ENCODE peak calls at places on chromosomes 5 and 9, in five cellular contexts. V is H1, R is IMR-90, L is thyroid gland, T is testis. M is an unnamed sample.

GRCh38 chr5:73171495-73171894 is 1.5 kb upstream of the TMEM174 start:
- DNase-seq in V (no peak), R (no peak), L (no peak), T (no peak), M (no peak)

GRCh38 chr5:132258102-132259060 is 885 bp downstream of the PDLIM4 start:
- DNase-seq in V (no peak), R (peak; percentile 61), L (no peak), T (no peak), M (no peak)

GRCh38 chr9:115604831-115605483 is 487.0 kb upstream of the TNC start:
- DNase-seq in V (no peak), R (peak; percentile 98), L (no peak), T (no peak), M (peak; percentile 51)

GRCh38 chr5:31364881-31365636 is 166.8 kb downstream of the DROSHA start:
- DNase-seq in V (no peak), R (peak; percentile 90), L (no peak), T (no peak), M (no peak)

GRCh38 chr5:14399054-14399657 is 182.4 kb upstream of the OTULINL start:
- DNase-seq in V (no peak), R (peak; percentile 74), L (no peak), T (peak; percentile 54), M (no peak)

GRCh38 chr5:59835782-59836181 is 57.7 kb downstream of the PDE4D start:
- DNase-seq in V (no peak), R (peak; percentile 44), L (no peak), T (no peak), M (no peak)

GRCh38 chr5:139642891-139643871 is 5.0 kb upstream of the CXXC5 start:
- DNase-seq in V (no peak), R (no peak), L (peak; percentile 78), T (no peak), M (no peak)

GRCh38 chr5:60842859-60843692 is 993 bp downstream of the ELOVL7 start:
- DNase-seq in V (no peak), R (no peak), L (peak; percentile 39), T (no peak), M (peak; percentile 36)

GRCh38 chr9:92564982-92565381 is 29.2 kb upstream of the ECM2 start:
- DNase-seq in V (no peak), R (peak; percentile 47), L (no peak), T (no peak), M (no peak)

GRCh38 chr5:168057905-168058304 is 233.5 kb upstream of the WWC1 start:
- DNase-seq in V (no peak), R (no peak), L (no peak), T (no peak), M (no peak)

GRCh38 chr5:59038169-59039002 is 455.5 kb downstream of the RAB3C start:
- DNase-seq in V (no peak), R (peak; percentile 19), L (no peak), T (peak; percentile 21), M (no peak)

GRCh38 chr9:119841005-119841404 is 471.8 kb upstream of the BRINP1 start:
- DNase-seq in V (no peak), R (no peak), L (no peak), T (no peak), M (no peak)

GRCh38 chr9:95003694-95004451 is 277.4 kb downstream of the AOPEP start:
- DNase-seq in V (no peak), R (peak; percentile 53), L (peak; percentile 84), T (peak; percentile 61), M (peak; percentile 92)

GRCh38 chr5:32182463-32183081 is 8.5 kb upstream of the GOLPH3 start:
- DNase-seq in V (no peak), R (no peak), L (no peak), T (no peak), M (no peak)

GRCh38 chr5:111392181-111392580 is 120.2 kb downstream of the STARD4 start:
- DNase-seq in V (no peak), R (no peak), L (no peak), T (no peak), M (no peak)

GRCh38 chr5:123752576-123752975 is 240.6 kb downstream of the CSNK1G3 start:
- DNase-seq in V (no peak), R (peak; percentile 89), L (peak; percentile 1), T (no peak), M (peak; percentile 3)

GRCh38 chr5:10030219-10030831 is 219.4 kb downstream of the ATPSCKMT start:
- DNase-seq in V (no peak), R (peak; percentile 60), L (no peak), T (no peak), M (no peak)

GRCh38 chr9:133119461-133120342 is 1.3 kb downstream of the RALGDS start:
- DNase-seq in V (no peak), R (peak; percentile 4), L (no peak), T (no peak), M (no peak)

GRCh38 chr5:121325930-121326329 is 525.8 kb upstream of the FTMT start:
- DNase-seq in V (no peak), R (no peak), L (no peak), T (no peak), M (no peak)

GRCh38 chr9:589723-590122 is 251.8 kb upstream of the DMRT1 start:
- DNase-seq in V (no peak), R (peak; percentile 31), L (no peak), T (no peak), M (no peak)

GRCh38 chr9:133957328-133957727 is 34.8 kb downstream of the VAV2 start:
- DNase-seq in V (no peak), R (no peak), L (no peak), T (no peak), M (no peak)

GRCh38 chr5:126002222-126002897 is 420.8 kb upstream of the GRAMD2B start:
- DNase-seq in V (no peak), R (peak; percentile 85), L (peak; percentile 90), T (peak; percentile 69), M (peak; percentile 5)

GRCh38 chr5:74256947-74257573 is 383.5 kb downstream of the ENC1 start:
- DNase-seq in V (no peak), R (no peak), L (no peak), T (no peak), M (no peak)

GRCh38 chr9:131678499-131679111 is 61.3 kb downstream of the RAPGEF1 start:
- DNase-seq in V (no peak), R (peak; percentile 98), L (peak; percentile 72), T (peak; percentile 53), M (peak; percentile 44)

GRCh38 chr5:108028411-108028810 is 353.5 kb downstream of the FBXL17 start:
- DNase-seq in V (no peak), R (peak; percentile 10), L (no peak), T (no peak), M (no peak)

GRCh38 chr9:137789295-137789895 is 88.2 kb upstream of the CACNA1B start:
- DNase-seq in V (no peak), R (no peak), L (no peak), T (no peak), M (no peak)

GRCh38 chr5:40481226-40481625 is 198.5 kb upstream of the PTGER4 start:
- DNase-seq in V (no peak), R (peak; percentile 27), L (no peak), T (no peak), M (no peak)

GRCh38 chr9:101356619-101357018 is 28.2 kb downstream of the BAAT start:
- DNase-seq in V (no peak), R (no peak), L (no peak), T (no peak), M (no peak)

GRCh38 chr5:129031886-129032683 is 62.5 kb upstream of the ISOC1 start:
- DNase-seq in V (no peak), R (no peak), L (no peak), T (no peak), M (no peak)

GRCh38 chr9:115921301-115921700 is 232.3 kb upstream of the PAPPA start:
- DNase-seq in V (no peak), R (peak; percentile 66), L (no peak), T (no peak), M (no peak)

GRCh38 chr9:126520453-126520852 is 93.3 kb upstream of the LMX1B start:
- DNase-seq in V (no peak), R (no peak), L (no peak), T (no peak), M (no peak)

GRCh38 chr9:1005043-1005667 is 28.7 kb downstream of the DMRT3 start:
- DNase-seq in V (no peak), R (peak; percentile 47), L (peak; percentile 52), T (peak; percentile 51), M (peak; percentile 27)

GRCh38 chr9:130668694-130669093 is 4.3 kb downstream of the PRDM12 start:
- DNase-seq in V (no peak), R (no peak), L (no peak), T (no peak), M (no peak)

GRCh38 chr5:83608122-83608521 is 112.5 kb downstream of the HAPLN1 start:
- DNase-seq in V (peak; percentile 31), R (peak; percentile 40), L (peak; percentile 31), T (peak; percentile 41), M (peak; percentile 6)

GRCh38 chr5:90874066-90874465 is 315.5 kb downstream of the ADGRV1 start:
- DNase-seq in V (no peak), R (no peak), L (no peak), T (no peak), M (no peak)

GRCh38 chr9:75658301-75658919 is 232.1 kb upstream of the PCSK5 start:
- DNase-seq in V (no peak), R (peak; percentile 45), L (peak; percentile 55), T (no peak), M (no peak)

GRCh38 chr5:119357815-119358559 is 2.2 kb downstream of the TNFAIP8 start:
- DNase-seq in V (no peak), R (no peak), L (no peak), T (no peak), M (no peak)
- TF ChIP-seq POLR2A in V (no peak), R (no peak), L (no peak), T (no peak), M (no peak)

GRCh38 chr5:149580808-149581191 is 498 bp upstream of the ARHGEF37 start:
- DNase-seq in V (no peak), R (no peak), L (no peak), T (no peak), M (no peak)
- TF ChIP-seq POLR2A in V (no peak), R (no peak), L (no peak), T (no peak), M (no peak)

GRCh38 chr5:134139377-134139851 is 24.9 kb downstream of the TCF7 start:
- DNase-seq in V (no peak), R (no peak), L (peak; percentile 1), T (peak; percentile 11), M (no peak)
- TF ChIP-seq POLR2A in V (no peak), R (no peak), L (no peak), T (no peak), M (no peak)

GRCh38 chr9:112717669-112718331 is at the start of gene INIP:
- DNase-seq in V (peak; percentile 94), R (peak; percentile 95), L (peak; percentile 97), T (peak; percentile 97), M (peak; percentile 89)
- TF ChIP-seq POLR2A in V (no peak), R (peak; percentile 47), L (peak; percentile 82), T (peak; percentile 52), M (peak; percentile 66)

GRCh38 chr5:143168171-143168681 is 235.3 kb downstream of the NR3C1 start:
- DNase-seq in V (no peak), R (no peak), L (no peak), T (no peak), M (no peak)
- TF ChIP-seq POLR2A in V (no peak), R (no peak), L (no peak), T (no peak), M (no peak)